ENCODE peak calls at places on chromosomes 5 and 9, in six cellular contexts. One of them, this sample, is unnamed. For H3K36me3, the result is how much of the 10 kb centered on the place peaks cover.

GRCh38 chr5:50547303-50547702 is 106.2 kb upstream of the EMB start:
- DNase-seq in SJCRH30: no peak
- DNase-seq in upper lobe of left lung: no peak
- DNase-seq in IMR-90: no peak
- DNase-seq in neural progenitor cell: no peak
- DNase-seq in breast epithelium: no peak
- DNase-seq in this sample: no peak

GRCh38 chr9:26210338-26210851 is 532.2 kb upstream of the TUSC1 start:
- DNase-seq in IMR-90: peak
- DNase-seq in upper lobe of left lung: no peak
- DNase-seq in neural progenitor cell: peak
- DNase-seq in breast epithelium: no peak
- DNase-seq in SJCRH30: no peak
- DNase-seq in this sample: peak

GRCh38 chr5:61047346-61047745 is 102.3 kb downstream of the NDUFAF2 start:
- DNase-seq in neural progenitor cell: no peak
- DNase-seq in IMR-90: no peak
- DNase-seq in SJCRH30: no peak
- DNase-seq in breast epithelium: no peak
- DNase-seq in upper lobe of left lung: no peak
- DNase-seq in this sample: no peak

GRCh38 chr5:176735383-176736265 is 74.7 kb upstream of the UNC5A start:
- DNase-seq in neural progenitor cell: no peak
- DNase-seq in SJCRH30: no peak
- DNase-seq in breast epithelium: no peak
- DNase-seq in IMR-90: no peak
- DNase-seq in upper lobe of left lung: no peak
- DNase-seq in this sample: peak

GRCh38 chr5:40909723-40910122 is 426 bp downstream of the C7 start:
- DNase-seq in neural progenitor cell: no peak
- DNase-seq in SJCRH30: peak
- DNase-seq in breast epithelium: no peak
- DNase-seq in IMR-90: peak
- DNase-seq in upper lobe of left lung: no peak
- DNase-seq in this sample: no peak

GRCh38 chr5:157290981-157291711 is 25.2 kb downstream of the CYFIP2 start:
- DNase-seq in upper lobe of left lung: peak
- DNase-seq in IMR-90: no peak
- DNase-seq in neural progenitor cell: no peak
- DNase-seq in breast epithelium: no peak
- DNase-seq in SJCRH30: no peak
- DNase-seq in this sample: no peak

GRCh38 chr5:10485142-10485795 is 43.6 kb downstream of the ROPN1L start:
- DNase-seq in SJCRH30: peak
- DNase-seq in breast epithelium: no peak
- DNase-seq in upper lobe of left lung: no peak
- DNase-seq in IMR-90: peak
- DNase-seq in neural progenitor cell: no peak
- DNase-seq in this sample: peak

GRCh38 chr9:33737811-33738606 is 57.4 kb upstream of the PRSS3 start:
- DNase-seq in IMR-90: peak
- DNase-seq in breast epithelium: no peak
- DNase-seq in neural progenitor cell: peak
- DNase-seq in upper lobe of left lung: peak
- DNase-seq in SJCRH30: peak
- DNase-seq in this sample: no peak

GRCh38 chr9:23824241-23825142 is 1.5 kb downstream of the ELAVL2 start:
- DNase-seq in breast epithelium: no peak
- DNase-seq in IMR-90: no peak
- DNase-seq in neural progenitor cell: peak
- DNase-seq in SJCRH30: peak
- DNase-seq in upper lobe of left lung: peak
- DNase-seq in this sample: no peak

GRCh38 chr9:130110166-130110565 is 56.5 kb downstream of the GPR107 start:
- DNase-seq in SJCRH30: peak
- DNase-seq in neural progenitor cell: no peak
- DNase-seq in breast epithelium: no peak
- DNase-seq in IMR-90: no peak
- DNase-seq in upper lobe of left lung: no peak
- DNase-seq in this sample: no peak

GRCh38 chr9:107274096-107274495 is 9.0 kb upstream of the RAD23B start:
- DNase-seq in breast epithelium: no peak
- DNase-seq in SJCRH30: no peak
- DNase-seq in upper lobe of left lung: no peak
- DNase-seq in neural progenitor cell: no peak
- DNase-seq in IMR-90: no peak
- DNase-seq in this sample: no peak

GRCh38 chr5:103582364-103582763 is 19.8 kb upstream of the NUDT12 start:
- DNase-seq in SJCRH30: peak
- DNase-seq in upper lobe of left lung: no peak
- DNase-seq in IMR-90: peak
- DNase-seq in breast epithelium: no peak
- DNase-seq in neural progenitor cell: peak
- DNase-seq in this sample: no peak

GRCh38 chr5:125798311-125798710 is 624.9 kb upstream of the GRAMD2B start:
- DNase-seq in upper lobe of left lung: no peak
- DNase-seq in breast epithelium: no peak
- DNase-seq in IMR-90: peak
- DNase-seq in SJCRH30: peak
- DNase-seq in neural progenitor cell: peak
- DNase-seq in this sample: no peak

GRCh38 chr9:115237383-115238087 is 119.6 kb upstream of the TNC start:
- DNase-seq in breast epithelium: no peak
- DNase-seq in IMR-90: no peak
- DNase-seq in SJCRH30: no peak
- DNase-seq in upper lobe of left lung: no peak
- DNase-seq in neural progenitor cell: no peak
- DNase-seq in this sample: peak

GRCh38 chr9:3292311-3292710 is 233.5 kb downstream of the RFX3 start:
- DNase-seq in upper lobe of left lung: no peak
- DNase-seq in breast epithelium: no peak
- DNase-seq in IMR-90: peak
- DNase-seq in neural progenitor cell: no peak
- DNase-seq in SJCRH30: no peak
- DNase-seq in this sample: no peak

GRCh38 chr5:176806137-176806536 is 4.2 kb upstream of the UNC5A start:
- DNase-seq in upper lobe of left lung: no peak
- DNase-seq in SJCRH30: peak
- DNase-seq in IMR-90: peak
- DNase-seq in neural progenitor cell: peak
- DNase-seq in breast epithelium: no peak
- DNase-seq in this sample: no peak

GRCh38 chr9:111356567-111357244 is 26.7 kb upstream of the OR2K2 start:
- DNase-seq in breast epithelium: no peak
- DNase-seq in upper lobe of left lung: no peak
- DNase-seq in IMR-90: peak
- DNase-seq in SJCRH30: peak
- DNase-seq in neural progenitor cell: peak
- DNase-seq in this sample: no peak

GRCh38 chr5:59207416-59207815 is 624.5 kb downstream of the RAB3C start:
- DNase-seq in neural progenitor cell: no peak
- DNase-seq in IMR-90: peak
- DNase-seq in upper lobe of left lung: no peak
- DNase-seq in breast epithelium: no peak
- DNase-seq in SJCRH30: no peak
- DNase-seq in this sample: no peak

GRCh38 chr9:104855837-104856236 is 72.1 kb downstream of the ABCA1 start:
- DNase-seq in neural progenitor cell: no peak
- DNase-seq in SJCRH30: no peak
- DNase-seq in upper lobe of left lung: no peak
- DNase-seq in breast epithelium: no peak
- DNase-seq in IMR-90: no peak
- DNase-seq in this sample: no peak

GRCh38 chr5:28779161-28779754 is 1740.9 kb upstream of the CDH9 start:
- DNase-seq in upper lobe of left lung: no peak
- DNase-seq in IMR-90: no peak
- DNase-seq in breast epithelium: no peak
- DNase-seq in neural progenitor cell: peak
- DNase-seq in SJCRH30: peak
- DNase-seq in this sample: no peak

GRCh38 chr5:38793099-38793498 is 52.7 kb upstream of the OSMR start:
- DNase-seq in IMR-90: no peak
- DNase-seq in breast epithelium: no peak
- DNase-seq in neural progenitor cell: no peak
- DNase-seq in upper lobe of left lung: peak
- DNase-seq in SJCRH30: no peak
- DNase-seq in this sample: no peak

GRCh38 chr9:15421532-15421931 is 1.1 kb upstream of the SNAPC3 start:
- DNase-seq in SJCRH30: no peak
- DNase-seq in upper lobe of left lung: no peak
- DNase-seq in neural progenitor cell: no peak
- DNase-seq in breast epithelium: no peak
- DNase-seq in IMR-90: no peak
- DNase-seq in this sample: no peak

GRCh38 chr9:93682155-93682968 is 106.0 kb downstream of the PHF2 start:
- DNase-seq in neural progenitor cell: peak
- DNase-seq in IMR-90: peak
- DNase-seq in SJCRH30: peak
- DNase-seq in upper lobe of left lung: peak
- DNase-seq in breast epithelium: no peak
- DNase-seq in this sample: peak

GRCh38 chr5:132483101-132483500 is 7.5 kb downstream of the IRF1 start:
- DNase-seq in SJCRH30: no peak
- DNase-seq in breast epithelium: no peak
- DNase-seq in IMR-90: no peak
- DNase-seq in upper lobe of left lung: no peak
- DNase-seq in neural progenitor cell: no peak
- DNase-seq in this sample: peak
- H3K27ac ChIP-seq in SJCRH30: no peak
- H3K27ac ChIP-seq in breast epithelium: no peak
- H3K27ac ChIP-seq in IMR-90: no peak
- H3K27ac ChIP-seq in upper lobe of left lung: peak
- H3K27ac ChIP-seq in neural progenitor cell: no peak
- H3K27ac ChIP-seq in this sample: no peak

DNA sequence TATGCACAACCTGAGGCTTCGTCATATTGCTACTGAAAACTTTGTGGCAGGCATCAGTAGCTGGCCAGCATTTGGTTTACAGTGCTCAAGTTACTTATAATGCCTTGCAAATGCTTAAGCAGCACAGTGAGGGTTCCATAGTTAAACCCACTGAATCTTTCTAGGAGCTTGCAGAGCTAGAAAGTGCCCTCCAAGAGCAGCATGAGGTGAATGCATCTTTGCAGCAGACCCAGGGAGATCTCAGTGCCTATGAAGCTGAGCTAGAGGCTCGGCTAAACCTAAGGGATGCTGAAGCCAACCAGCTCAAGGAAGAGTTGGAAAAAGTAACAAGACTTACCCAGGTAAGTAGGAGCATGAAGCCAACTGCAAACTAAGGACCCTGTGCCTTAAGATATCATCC is 60.9 kb downstream of the CNTRL start:
- DNase-seq in upper lobe of left lung: no peak
- DNase-seq in SJCRH30: no peak
- DNase-seq in neural progenitor cell: peak
- DNase-seq in breast epithelium: no peak
- DNase-seq in IMR-90: no peak
- DNase-seq in this sample: no peak
- H3K36me3 ChIP-seq in upper lobe of left lung: under half
- H3K36me3 ChIP-seq in SJCRH30: half or more
- H3K36me3 ChIP-seq in neural progenitor cell: under half
- H3K36me3 ChIP-seq in breast epithelium: under half
- H3K36me3 ChIP-seq in IMR-90: under half
- H3K36me3 ChIP-seq in this sample: under half

GRCh38 chr9:37026936-37027581 is 7.0 kb downstream of the PAX5 start:
- DNase-seq in IMR-90: no peak
- DNase-seq in neural progenitor cell: peak
- DNase-seq in breast epithelium: no peak
- DNase-seq in upper lobe of left lung: no peak
- DNase-seq in SJCRH30: no peak
- DNase-seq in this sample: no peak

GRCh38 chr9:37025381-37026084 is 8.5 kb downstream of the PAX5 start:
- DNase-seq in upper lobe of left lung: no peak
- DNase-seq in neural progenitor cell: peak
- DNase-seq in IMR-90: no peak
- DNase-seq in SJCRH30: peak
- DNase-seq in breast epithelium: no peak
- DNase-seq in this sample: no peak

GRCh38 chr9:37028425-37029031 is 5.5 kb downstream of the PAX5 start:
- DNase-seq in neural progenitor cell: peak
- DNase-seq in IMR-90: no peak
- DNase-seq in SJCRH30: no peak
- DNase-seq in breast epithelium: no peak
- DNase-seq in upper lobe of left lung: no peak
- DNase-seq in this sample: no peak

GRCh38 chr9:37027582-37028424 is 6.3 kb downstream of the PAX5 start:
- DNase-seq in upper lobe of left lung: peak
- DNase-seq in breast epithelium: peak
- DNase-seq in SJCRH30: peak
- DNase-seq in IMR-90: peak
- DNase-seq in neural progenitor cell: peak
- DNase-seq in this sample: no peak

DNA sequence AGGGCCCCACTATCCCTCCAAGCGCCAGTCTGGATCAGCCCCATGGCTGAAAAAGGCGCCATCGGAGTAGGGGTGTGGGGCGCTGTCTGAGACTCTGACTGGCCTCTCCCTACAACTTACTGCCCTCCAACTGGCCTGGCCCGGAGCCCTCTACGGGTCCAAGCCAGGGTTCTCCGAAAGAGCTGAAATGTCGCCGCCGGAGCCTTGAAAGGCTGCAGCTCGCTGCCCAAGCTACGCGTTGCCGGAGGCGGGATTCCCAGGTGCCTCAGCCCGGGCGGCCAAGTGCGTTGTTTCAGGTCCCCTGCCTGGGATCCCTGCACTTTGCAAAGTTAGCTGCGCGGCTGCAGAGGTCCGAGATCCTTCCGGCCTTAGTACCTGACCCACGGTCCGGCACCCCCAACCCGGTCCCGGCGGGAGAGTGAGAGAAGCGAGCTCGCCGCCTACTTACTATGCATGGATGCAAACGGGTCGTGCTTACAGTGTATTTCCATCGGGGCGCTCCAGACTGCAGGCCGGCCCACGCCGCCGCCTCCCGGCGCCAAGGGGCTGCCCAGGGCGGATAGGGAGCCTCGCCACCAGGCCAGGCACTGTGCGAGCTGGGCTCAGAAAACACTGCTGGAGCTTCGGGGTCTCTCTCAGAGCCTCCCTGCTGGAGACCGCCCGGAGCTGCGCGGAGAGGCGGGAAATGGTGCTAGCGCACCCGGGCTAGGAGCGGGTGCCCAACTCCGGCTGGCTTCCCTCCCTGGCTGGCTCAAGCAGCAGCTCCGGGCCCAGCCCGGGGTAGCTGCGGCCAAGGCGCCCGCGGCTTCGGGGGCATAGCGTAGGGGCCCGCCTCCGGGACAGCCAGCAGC is 7.8 kb downstream of the PAX5 start:
- DNase-seq in upper lobe of left lung: no peak
- DNase-seq in breast epithelium: no peak
- DNase-seq in neural progenitor cell: peak
- DNase-seq in IMR-90: no peak
- DNase-seq in SJCRH30: no peak
- DNase-seq in this sample: no peak
- H3K4me3 ChIP-seq in upper lobe of left lung: peak
- H3K4me3 ChIP-seq in breast epithelium: peak
- H3K4me3 ChIP-seq in neural progenitor cell: peak
- H3K4me3 ChIP-seq in IMR-90: no peak
- H3K4me3 ChIP-seq in SJCRH30: peak
- H3K4me3 ChIP-seq in this sample: peak

DNA sequence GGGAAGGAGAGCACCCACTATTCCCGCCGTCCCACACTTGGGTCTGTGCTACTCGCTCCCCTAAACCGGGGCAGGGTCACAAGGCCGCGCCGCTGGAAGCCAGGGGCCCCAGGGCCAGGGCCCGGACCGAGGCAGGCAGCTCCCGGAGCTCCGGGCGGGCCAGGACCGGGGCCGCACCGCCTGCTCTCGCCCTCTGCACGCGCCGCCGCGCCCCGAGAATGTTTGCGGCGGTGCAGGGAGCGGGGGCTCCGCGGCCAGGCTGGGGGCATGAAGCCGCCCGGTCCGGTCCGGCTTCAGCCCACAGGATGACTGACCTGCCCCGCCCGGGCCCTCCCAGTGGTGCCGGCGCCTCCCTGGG is 412 bp downstream of the CTSV start:
- DNase-seq in upper lobe of left lung: no peak
- DNase-seq in IMR-90: no peak
- DNase-seq in SJCRH30: no peak
- DNase-seq in neural progenitor cell: no peak
- DNase-seq in breast epithelium: no peak
- DNase-seq in this sample: no peak
- H3K27ac ChIP-seq in upper lobe of left lung: peak
- H3K27ac ChIP-seq in IMR-90: no peak
- H3K27ac ChIP-seq in SJCRH30: no peak
- H3K27ac ChIP-seq in neural progenitor cell: no peak
- H3K27ac ChIP-seq in breast epithelium: no peak
- H3K27ac ChIP-seq in this sample: no peak

This sample was measured in tibial artery.